ENCODE peak calls at places on chromosomes 6 and 20, in seven cellular contexts. C is A549, Z is GM12878, U is K562, I is IMR-90, A is H1, N is HepG2. W is an unnamed sample.

GRCh38 chr20:25372584-25373336 is 17.9 kb downstream of the ABHD12 start:
- DNase-seq in C (no peak), Z (no peak), U (no peak), I (peak), A (no peak), N (no peak), W (no peak)

GRCh38 chr20:38290829-38291581 is 13.0 kb upstream of the BPI start:
- DNase-seq in C (peak), Z (no peak), U (peak), I (peak), A (peak), N (peak), W (no peak)

GRCh38 chr6:54907316-54907715 is 60.7 kb downstream of the FAM83B start:
- DNase-seq in C (no peak), Z (no peak), U (no peak), I (no peak), A (no peak), N (no peak), W (no peak)

GRCh38 chr6:30711758-30712380 is 5.2 kb downstream of the MDC1 start:
- DNase-seq in C (no peak), Z (no peak), U (no peak), I (no peak), A (no peak), N (no peak), W (no peak)

GRCh38 chr6:1482381-1483166 is 93.2 kb downstream of the FOXF2 start:
- DNase-seq in C (no peak), Z (peak), U (no peak), I (peak), A (no peak), N (no peak), W (peak)

GRCh38 chr6:39543117-39543516 is 182.1 kb downstream of the KIF6 start:
- DNase-seq in C (no peak), Z (no peak), U (no peak), I (no peak), A (no peak), N (no peak), W (no peak)

GRCh38 chr6:22108199-22108598 is 188.6 kb downstream of the PRL start:
- DNase-seq in C (no peak), Z (no peak), U (no peak), I (no peak), A (no peak), N (no peak), W (no peak)

GRCh38 chr6:4066029-4066755 is 12.7 kb downstream of the FAM217A start:
- DNase-seq in C (no peak), Z (no peak), U (no peak), I (no peak), A (no peak), N (peak), W (no peak)

GRCh38 chr20:35702051-35702823 is 3.0 kb downstream of the ROMO1 start:
- DNase-seq in C (no peak), Z (no peak), U (no peak), I (peak), A (no peak), N (no peak), W (no peak)

GRCh38 chr6:87701676-87702588 is at the start of gene AKIRIN2:
- DNase-seq in C (peak), Z (peak), U (peak), I (peak), A (peak), N (peak), W (peak)

GRCh38 chr20:34708621-34709043 is 4.5 kb downstream of the TP53INP2 start:
- DNase-seq in C (peak), Z (no peak), U (peak), I (peak), A (no peak), N (no peak), W (no peak)

GRCh38 chr6:21279619-21280018 is 313.9 kb upstream of the SOX4 start:
- DNase-seq in C (no peak), Z (no peak), U (no peak), I (no peak), A (no peak), N (no peak), W (no peak)

GRCh38 chr20:33250666-33251065 is 14.9 kb downstream of the BPIFA1 start:
- DNase-seq in C (no peak), Z (no peak), U (no peak), I (no peak), A (no peak), N (no peak), W (no peak)

GRCh38 chr6:127547215-127547614 is 28.1 kb upstream of the MTCL3 start:
- DNase-seq in C (no peak), Z (no peak), U (no peak), I (no peak), A (no peak), N (no peak), W (no peak)

GRCh38 chr6:126548301-126548700 is 208.4 kb downstream of the CENPW start:
- DNase-seq in C (no peak), Z (no peak), U (no peak), I (no peak), A (no peak), N (no peak), W (no peak)

GRCh38 chr6:111481836-111482235 is 1.2 kb downstream of the REV3L start:
- DNase-seq in C (no peak), Z (no peak), U (peak), I (peak), A (no peak), N (peak), W (no peak)

GRCh38 chr20:57844626-57845596 is 135.1 kb upstream of the PMEPA1 start:
- DNase-seq in C (no peak), Z (no peak), U (no peak), I (no peak), A (no peak), N (no peak), W (no peak)

GRCh38 chr6:27893059-27893835 is 18.9 kb downstream of the OR2B2 start:
- DNase-seq in C (peak), Z (peak), U (peak), I (peak), A (peak), N (peak), W (peak)

GRCh38 chr6:1995521-1996110 is 249.8 kb downstream of the GMDS start:
- DNase-seq in C (no peak), Z (no peak), U (no peak), I (peak), A (no peak), N (no peak), W (peak)

GRCh38 chr20:53677447-53678314 is 84.0 kb upstream of the ZNF217 start:
- DNase-seq in C (peak), Z (no peak), U (peak), I (peak), A (no peak), N (peak), W (no peak)

GRCh38 chr6:85456782-85457181 is 6.9 kb downstream of the NT5E start:
- DNase-seq in C (no peak), Z (no peak), U (no peak), I (no peak), A (no peak), N (no peak), W (no peak)

DNA sequence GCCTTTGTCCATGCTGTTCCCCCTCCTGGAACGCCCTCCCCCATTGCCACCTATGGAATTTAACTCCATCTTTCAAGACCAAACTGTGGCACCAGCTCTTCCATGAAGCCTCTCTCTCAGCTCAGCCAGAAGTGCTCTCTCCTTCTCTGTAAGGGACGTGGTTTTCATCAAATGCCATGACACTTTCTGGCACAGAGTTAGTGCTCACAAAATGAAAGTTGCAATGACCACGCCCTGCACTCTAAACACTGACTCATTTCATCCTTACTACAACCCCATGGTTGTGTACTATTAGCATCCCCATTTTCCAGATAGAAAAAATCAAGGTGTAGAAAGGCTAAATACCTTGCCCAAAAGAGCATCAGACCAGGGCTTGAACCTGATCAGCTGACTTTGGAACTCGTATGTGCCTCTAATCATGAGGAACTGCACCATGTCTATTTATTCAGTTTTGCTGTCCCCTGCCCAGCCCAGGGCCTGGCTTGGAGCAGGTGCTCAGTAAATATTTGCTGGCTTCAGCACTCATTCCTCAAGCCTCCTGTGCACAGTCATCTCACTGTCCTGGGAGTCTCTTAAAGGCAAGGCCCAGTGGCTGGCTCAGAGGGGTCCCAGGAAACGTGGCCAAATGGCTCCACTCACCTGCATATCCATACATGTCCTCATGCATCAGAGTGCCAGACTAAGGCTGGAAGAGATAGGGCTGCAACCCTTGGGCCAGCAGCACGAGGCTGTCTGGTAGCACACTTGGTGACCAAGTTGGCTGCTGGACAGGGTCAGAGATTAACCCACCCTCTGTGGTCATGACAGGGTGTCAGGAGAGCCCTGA is 77.9 kb downstream of the MRPL14 start:
- DNase-seq in C (no peak), Z (no peak), U (no peak), I (peak), A (no peak), N (no peak), W (no peak)
- H3K4me2 ChIP-seq in C (peak), Z (peak), U (peak), I (no peak), A (no peak), N (peak), W (peak)

GRCh38 chr20:62700261-62700925 is 8.2 kb upstream of the NTSR1 start:
- DNase-seq in C (no peak), Z (no peak), U (no peak), I (no peak), A (no peak), N (no peak), W (no peak)

GRCh38 chr20:62702008-62702290 is 6.7 kb upstream of the NTSR1 start:
- DNase-seq in C (no peak), Z (no peak), U (no peak), I (no peak), A (no peak), N (no peak), W (no peak)

GRCh38 chr20:62702886-62703852 is 5.5 kb upstream of the NTSR1 start:
- DNase-seq in C (peak), Z (no peak), U (peak), I (peak), A (no peak), N (peak), W (peak)

GRCh38 chr20:62699741-62700140 is 8.9 kb upstream of the NTSR1 start:
- DNase-seq in C (no peak), Z (no peak), U (no peak), I (no peak), A (no peak), N (no peak), W (no peak)

DNA sequence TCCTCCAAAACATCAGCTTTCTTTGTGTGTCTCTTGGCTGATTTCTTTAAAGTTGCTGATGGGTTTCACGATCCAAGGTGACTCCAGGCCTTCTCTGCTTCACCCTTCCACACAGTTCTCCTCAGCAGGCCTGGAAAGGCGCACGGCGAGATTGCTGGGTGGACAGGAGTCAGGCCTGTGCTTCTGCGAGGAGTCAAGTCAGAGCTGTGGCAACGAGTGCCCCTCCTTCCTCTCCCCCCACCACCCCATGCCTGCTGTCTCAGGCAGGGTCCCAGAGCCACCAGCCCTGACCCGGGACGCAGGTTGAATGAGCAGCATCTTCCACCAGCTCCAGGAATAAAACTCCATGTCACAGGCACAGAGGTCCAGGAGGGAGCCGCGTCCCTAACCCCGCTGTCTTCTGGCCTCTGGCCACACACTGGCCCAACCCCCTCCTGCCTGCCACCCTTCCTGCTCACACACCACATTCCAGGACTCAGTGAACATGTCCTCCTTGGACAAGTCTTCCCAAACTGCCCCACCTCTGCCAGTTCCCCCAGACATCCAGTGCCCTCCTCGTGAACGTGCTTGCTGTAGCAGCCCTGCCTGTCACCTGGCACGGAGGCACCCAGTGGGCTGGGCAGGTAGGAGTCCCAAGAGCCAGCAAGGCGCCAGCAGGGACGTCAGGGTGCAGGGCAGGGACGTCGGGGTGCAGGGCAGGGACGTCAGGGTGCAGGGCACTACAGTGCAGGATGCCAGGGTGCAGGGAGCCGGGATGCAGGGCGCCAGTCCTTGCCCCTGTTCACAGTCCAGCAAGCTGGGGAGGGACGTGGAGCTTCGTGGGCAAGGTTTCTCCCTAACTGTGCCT is 7.3 kb upstream of the NTSR1 start:
- DNase-seq in C (no peak), Z (no peak), U (no peak), I (no peak), A (no peak), N (no peak), W (no peak)
- TF ChIP-seq CEBPB in C (no peak), Z (no peak), U (no peak), I (no peak), A (no peak), N (no peak), W (no peak)

GRCh38 chr20:39829255-39829654 is 859.8 kb downstream of the MAFB start:
- DNase-seq in C (no peak), Z (no peak), U (no peak), I (peak), A (peak), N (no peak), W (no peak)
- H3K4me2 ChIP-seq in C (no peak), Z (peak), U (no peak), I (no peak), A (peak), N (no peak), W (no peak)

GRCh38 chr20:4216866-4217265 is 201.5 kb upstream of the RNF24 start:
- DNase-seq in C (no peak), Z (no peak), U (no peak), I (no peak), A (no peak), N (no peak), W (no peak)

GRCh38 chr20:4220756-4221155 is 205.4 kb upstream of the RNF24 start:
- DNase-seq in C (no peak), Z (no peak), U (no peak), I (no peak), A (no peak), N (no peak), W (no peak)

GRCh38 chr20:4220352-4220751 is 205.0 kb upstream of the RNF24 start:
- DNase-seq in C (no peak), Z (no peak), U (no peak), I (no peak), A (no peak), N (no peak), W (no peak)

GRCh38 chr20:4217349-4217761 is 202.0 kb upstream of the RNF24 start:
- DNase-seq in C (peak), Z (no peak), U (no peak), I (no peak), A (no peak), N (peak), W (no peak)

DNA sequence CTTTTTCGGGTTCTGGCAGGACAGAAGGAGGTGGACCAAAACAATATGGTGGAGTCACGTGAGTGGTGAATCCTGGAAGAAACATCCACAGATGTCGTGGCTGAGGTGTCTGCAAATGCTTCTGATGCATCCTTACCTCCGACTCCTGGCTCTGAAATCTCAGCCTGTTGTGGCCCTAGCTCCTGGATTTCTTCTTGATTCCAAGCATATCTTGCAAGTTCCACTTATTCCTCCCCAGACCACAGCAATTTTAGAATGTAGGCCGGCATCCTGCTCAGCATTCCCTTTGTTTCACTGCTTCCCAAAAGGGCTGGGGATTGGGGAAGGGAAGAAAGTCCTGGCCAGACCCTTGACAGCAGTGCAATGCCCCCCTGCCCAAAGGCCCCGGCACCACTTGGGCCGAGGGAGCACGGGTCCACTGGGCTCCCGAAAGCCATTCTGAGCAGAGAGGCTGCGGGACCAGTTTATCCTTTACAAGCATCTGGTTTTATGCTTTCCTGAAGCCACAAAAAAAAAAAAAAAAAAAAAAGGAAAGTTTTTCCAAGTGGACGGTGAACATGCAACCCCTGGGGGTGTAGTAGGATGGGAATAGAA is 200.9 kb upstream of the RNF24 start:
- DNase-seq in C (no peak), Z (no peak), U (no peak), I (peak), A (no peak), N (no peak), W (no peak)
- TF ChIP-seq CEBPB in C (no peak), Z (no peak), U (no peak), I (no peak), A (no peak), N (no peak), W (no peak)

GRCh38 chr6:134678436-134678889 is 271.4 kb downstream of the ALDH8A1 start:
- DNase-seq in C (no peak), Z (no peak), U (no peak), I (peak), A (no peak), N (no peak), W (no peak)

GRCh38 chr6:134676307-134677281 is 273.3 kb downstream of the ALDH8A1 start:
- DNase-seq in C (no peak), Z (no peak), U (no peak), I (peak), A (no peak), N (no peak), W (no peak)

GRCh38 chr6:134675110-134676038 is 274.5 kb downstream of the ALDH8A1 start:
- DNase-seq in C (no peak), Z (no peak), U (no peak), I (no peak), A (no peak), N (no peak), W (no peak)

GRCh38 chr6:134669531-134669930 is 280.4 kb downstream of the ALDH8A1 start:
- DNase-seq in C (no peak), Z (no peak), U (no peak), I (no peak), A (no peak), N (no peak), W (no peak)

DNA sequence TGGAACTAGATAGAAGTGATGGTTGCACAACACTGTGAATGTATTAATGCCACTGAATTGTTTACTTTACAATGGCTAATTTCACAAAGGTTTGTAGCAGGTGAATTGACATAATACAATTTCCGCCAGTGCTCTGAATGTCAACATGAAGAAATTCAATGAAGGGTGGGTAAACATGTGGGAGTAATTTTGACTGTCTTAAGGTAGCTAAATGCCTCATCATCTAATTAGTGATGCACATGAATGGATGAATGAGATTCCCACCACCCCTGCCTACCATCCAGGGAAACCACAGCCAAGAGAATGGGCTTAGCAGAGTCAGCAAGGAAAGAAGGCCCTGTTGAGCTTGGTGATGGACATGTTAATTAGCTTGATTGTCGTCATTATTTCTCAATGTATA is 275.3 kb downstream of the ALDH8A1 start:
- DNase-seq in C (no peak), Z (no peak), U (no peak), I (no peak), A (no peak), N (no peak), W (no peak)
- H3K4me2 ChIP-seq in C (peak), Z (no peak), U (no peak), I (no peak), A (no peak), N (no peak), W (no peak)

DNA sequence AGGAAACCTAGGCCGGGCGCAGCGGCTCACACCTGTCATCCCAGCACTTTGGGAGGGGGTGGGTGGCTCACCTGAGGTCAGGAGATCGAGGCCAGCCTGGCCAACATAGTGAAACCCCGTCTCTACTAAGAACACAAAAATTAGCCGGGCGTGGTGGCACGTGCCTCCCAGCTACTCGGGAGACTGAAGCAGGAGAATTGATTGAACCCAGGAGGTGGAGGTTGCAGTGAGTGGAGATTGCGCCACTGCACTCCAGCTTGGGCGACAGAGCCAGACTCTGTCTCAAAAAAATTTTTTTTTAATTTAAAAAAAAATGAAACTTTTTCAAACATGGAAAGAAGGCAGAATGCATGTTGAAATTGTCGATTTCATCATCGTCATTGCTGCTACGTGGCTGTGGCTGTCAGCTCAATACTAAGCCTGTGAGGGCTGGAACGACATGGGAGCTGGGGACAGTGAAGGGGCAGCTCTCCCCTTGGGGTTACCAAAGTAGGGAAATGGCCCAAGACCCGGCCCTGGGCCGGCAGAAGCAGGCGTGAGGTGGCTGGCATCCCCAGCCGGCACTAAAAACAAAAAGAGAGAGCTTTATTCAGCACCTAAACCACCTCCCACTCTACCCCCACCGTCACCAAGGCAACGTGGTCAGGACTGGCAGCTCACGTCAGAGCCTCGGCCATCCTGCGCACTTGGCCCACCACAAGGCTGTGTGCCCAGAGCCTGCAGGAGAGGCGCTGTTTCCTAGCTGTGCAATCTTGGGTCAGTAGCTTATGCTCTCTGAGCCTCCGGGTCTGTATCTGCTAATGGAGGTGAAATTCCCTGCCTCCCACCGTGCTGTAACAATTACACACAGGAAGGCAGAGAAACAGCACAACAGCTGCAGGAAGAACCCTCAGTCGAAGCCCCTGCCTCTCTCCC is 30.8 kb downstream of the AGPAT4 start:
- DNase-seq in C (no peak), Z (no peak), U (no peak), I (peak), A (peak), N (no peak), W (no peak)
- TF ChIP-seq CEBPB in C (no peak), Z (no peak), U (peak), I (peak), A (no peak), N (peak), W (no peak)

GRCh38 chr6:134229520-134229919 is 88.4 kb downstream of the SGK1 start:
- DNase-seq in C (no peak), Z (no peak), U (no peak), I (no peak), A (no peak), N (no peak), W (no peak)
- H3K4me2 ChIP-seq in C (no peak), Z (no peak), U (no peak), I (no peak), A (no peak), N (no peak), W (no peak)

W was measured in HCT116.